ENCODE peak calls at places on chromosomes 13 and 19, in seven cellular contexts. J is IMR-90, N is neuronal stem cell, K is mesenchymal stem cell, O is mesendoderm, D is H1, E is trophoblast cell. S is an unnamed sample.
A peak's percentile ranks its signal among the peaks of the same experiment; 100 is the strongest.

GRCh38 chr13:28613562-28613961 is 45.4 kb upstream of the POMP start:
- DNase-seq in N (no peak), K (peak; percentile 34), O (no peak), E (no peak), J (no peak), D (no peak), S (no peak)

GRCh38 chr19:40466219-40467006 is at the start of gene SPTBN4:
- DNase-seq in D (no peak), J (no peak), E (peak; percentile 87), N (no peak), O (no peak), K (no peak), S (peak; percentile 33)

GRCh38 chr13:74768521-74769090 is 634.4 kb upstream of the KLF12 start:
- DNase-seq in K (no peak), E (no peak), D (no peak), N (no peak), J (no peak), O (no peak), S (no peak)

GRCh38 chr13:51643114-51643881 is 59.0 kb downstream of the WDFY2 start:
- DNase-seq in N (no peak), K (peak; percentile 95), D (no peak), O (peak; percentile 89), J (peak; percentile 91), E (peak; percentile 82), S (no peak)

GRCh38 chr19:3080281-3080680 is 13.9 kb upstream of the GNA11 start:
- DNase-seq in E (no peak), O (no peak), K (no peak), N (no peak), D (no peak), J (peak; percentile 63), S (no peak)

GRCh38 chr13:80047406-80047805 is 293.5 kb downstream of the SPRY2 start:
- DNase-seq in J (peak; percentile 69), O (no peak), N (no peak), E (no peak), K (peak; percentile 62), D (no peak), S (no peak)

GRCh38 chr19:55080915-55081772 is 5.5 kb downstream of the EPS8L1 start:
- DNase-seq in J (peak; percentile 44), N (no peak), O (peak; percentile 94), D (peak; percentile 92), E (peak; percentile 84), K (peak; percentile 81), S (peak; percentile 99)

GRCh38 chr13:94640676-94641075 is 39.0 kb downstream of the GPR180 start:
- DNase-seq in E (no peak), J (peak; percentile 34), O (no peak), N (no peak), K (peak; percentile 29), D (no peak), S (no peak)

GRCh38 chr19:42420055-42420544 is 7.1 kb downstream of the LIPE start:
- DNase-seq in J (peak; percentile 78), O (peak; percentile 78), K (peak; percentile 49), E (peak; percentile 44), N (no peak), D (no peak), S (peak; percentile 74)

GRCh38 chr13:19834704-19835103 is 28.7 kb downstream of the ZMYM5 start:
- DNase-seq in O (no peak), J (no peak), D (no peak), E (no peak), N (no peak), K (no peak), S (no peak)

GRCh38 chr13:79548886-79549285 is 67.9 kb downstream of the NDFIP2 start:
- DNase-seq in J (peak; percentile 11), E (no peak), D (no peak), O (peak; percentile 18), K (peak; percentile 45), N (no peak), S (no peak)

GRCh38 chr19:48806818-48807589 is 3.8 kb downstream of the BCAT2 start:
- DNase-seq in D (no peak), N (peak; percentile 68), J (peak; percentile 39), E (no peak), K (peak; percentile 59), O (peak; percentile 54), S (peak; percentile 66)

GRCh38 chr13:66138172-66138811 is 1091.8 kb downstream of the PCDH9 start:
- DNase-seq in E (no peak), D (no peak), O (no peak), K (no peak), N (no peak), J (no peak), S (no peak)

GRCh38 chr19:31264379-31264778 is 84.9 kb downstream of the TSHZ3 start:
- DNase-seq in K (no peak), D (no peak), J (no peak), O (no peak), E (no peak), N (no peak), S (no peak)

GRCh38 chr13:113514844-113515243 is 24.3 kb upstream of the DCUN1D2 start:
- DNase-seq in J (no peak), K (no peak), D (no peak), O (no peak), E (peak; percentile 17), N (no peak), S (no peak)

GRCh38 chr13:113513761-113514160 is 23.2 kb upstream of the DCUN1D2 start:
- DNase-seq in E (no peak), D (no peak), N (no peak), J (no peak), O (no peak), K (no peak), S (no peak)

GRCh38 chr13:113520571-113520970 is 30.1 kb upstream of the DCUN1D2 start:
- DNase-seq in O (no peak), J (no peak), K (no peak), D (no peak), N (no peak), E (no peak), S (no peak)

GRCh38 chr13:113518080-113518803 is 27.7 kb upstream of the DCUN1D2 start:
- DNase-seq in N (no peak), K (no peak), E (no peak), D (no peak), O (no peak), J (no peak), S (no peak)

GRCh38 chr13:113519556-113519955 is 29.0 kb upstream of the DCUN1D2 start:
- DNase-seq in O (no peak), J (no peak), N (no peak), D (no peak), K (no peak), E (no peak), S (no peak)
- H3K18ac ChIP-seq in O (no peak overlapping the region), J (no peak overlapping the region), N (no peak overlapping the region), D (no peak overlapping the region), K (no peak overlapping the region), E (no peak overlapping the region), S (no peak overlapping the region)

DNA sequence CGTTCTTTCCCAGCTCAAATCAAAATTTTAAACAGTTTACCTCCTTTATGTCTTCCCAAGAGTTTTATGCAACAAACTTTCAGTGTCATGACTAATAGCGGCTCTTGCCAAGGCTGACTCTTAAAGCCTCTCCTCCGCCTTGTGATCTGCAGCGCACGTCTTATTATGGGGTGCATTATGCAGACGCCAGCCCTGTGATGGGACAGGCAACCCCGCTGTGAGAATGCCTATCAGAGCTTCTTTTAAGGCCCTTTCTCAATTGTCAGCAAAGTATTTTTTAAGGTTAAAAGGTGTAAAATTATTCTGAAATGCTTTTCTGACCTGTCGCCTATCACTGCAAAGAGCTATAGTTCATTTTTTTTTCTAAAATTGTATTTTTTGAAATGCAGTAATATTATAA is 152.8 kb downstream of the SOX1 start:
- DNase-seq in D (no peak), J (no peak), O (no peak), K (no peak), N (no peak), E (no peak), S (no peak)
- H3K18ac ChIP-seq in D (no peak overlapping the region), J (no peak overlapping the region), O (no peak overlapping the region), K (no peak overlapping the region), N (no peak overlapping the region), E (no peak overlapping the region), S (no peak overlapping the region)

DNA sequence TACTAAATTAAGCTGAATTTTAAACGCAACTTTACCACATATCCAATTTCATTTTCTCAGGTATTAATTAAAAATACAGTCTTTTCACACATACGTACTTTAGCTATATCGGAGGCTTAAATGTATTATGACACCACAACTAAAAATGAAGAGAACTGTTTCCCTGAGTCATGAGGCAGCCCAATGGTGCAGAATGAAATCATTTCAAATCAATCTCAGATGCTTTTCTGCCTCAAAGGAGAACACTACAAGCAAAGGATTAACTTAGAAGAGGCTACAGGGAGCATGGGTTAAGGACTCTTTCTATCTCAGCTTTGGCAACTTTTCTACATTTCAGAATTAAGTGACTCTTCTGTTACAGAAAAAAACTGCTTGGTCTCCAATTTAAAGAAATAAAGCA is 516.3 kb upstream of the HTR2A start:
- DNase-seq in K (no peak), E (no peak), O (no peak), J (peak; percentile 34), N (no peak), D (no peak), S (no peak)
- H3K18ac ChIP-seq in K (no peak overlapping the region), E (no peak overlapping the region), O (no peak overlapping the region), J (no peak overlapping the region), N (no peak overlapping the region), D (no peak overlapping the region), S (no peak overlapping the region)

GRCh38 chr19:17973759-17974158 is 6.9 kb downstream of the KCNN1 start:
- DNase-seq in K (no peak), O (no peak), N (no peak), J (no peak), D (no peak), E (no peak), S (no peak)

GRCh38 chr19:17975032-17975431 is 8.1 kb downstream of the KCNN1 start:
- DNase-seq in J (no peak), E (no peak), O (no peak), D (no peak), N (no peak), K (no peak), S (no peak)

GRCh38 chr19:17972230-17972629 is 5.3 kb downstream of the KCNN1 start:
- DNase-seq in K (no peak), N (no peak), E (no peak), D (no peak), J (no peak), O (no peak), S (no peak)

GRCh38 chr19:17977073-17977472 is 10.2 kb downstream of the KCNN1 start:
- DNase-seq in N (no peak), O (no peak), K (no peak), E (no peak), J (no peak), D (no peak), S (no peak)

DNA sequence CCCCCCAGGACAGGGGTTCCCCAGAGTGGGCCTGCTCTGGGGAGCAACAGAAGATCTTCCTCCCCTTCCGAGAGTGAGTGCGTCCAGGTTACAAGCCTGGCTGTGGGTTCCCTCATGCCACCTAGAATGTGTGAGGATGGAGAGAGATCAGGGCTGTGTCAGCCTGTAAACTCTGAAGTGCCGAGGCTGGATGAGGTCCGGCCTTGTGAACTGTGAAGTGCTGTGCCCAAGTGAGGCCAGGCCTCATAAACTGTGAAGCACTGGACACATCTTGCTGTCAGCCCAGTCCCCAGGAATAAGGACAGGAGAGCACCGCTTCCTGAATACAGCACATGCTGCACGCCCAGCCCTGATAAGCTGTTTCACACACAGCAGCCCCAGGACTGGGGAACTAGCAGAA is 7.6 kb downstream of the KCNN1 start:
- DNase-seq in N (no peak), O (no peak), E (no peak), J (no peak), K (no peak), D (no peak), S (no peak)
- H3K18ac ChIP-seq in N (no peak overlapping the region), O (no peak overlapping the region), E (no peak overlapping the region), J (no peak overlapping the region), K (no peak overlapping the region), D (no peak overlapping the region), S (no peak overlapping the region)